ENCODE peak calls at places on chromosomes 11 and 22, in six cellular contexts. One of them, this sample, is unnamed.

GRCh38 chr11:119108151-119108856 is 1.2 kb downstream of the C2CD2L start:
- DNase-seq in heart right ventricle: no peak
- DNase-seq in NB4: peak; percentile 85
- DNase-seq in psoas muscle: no peak
- DNase-seq in left ventricle myocardium inferior: no peak
- DNase-seq in right lobe of liver: no peak
- DNase-seq in this sample: no peak

GRCh38 chr22:26406118-26406517 is 22.9 kb upstream of the ASPHD2 start:
- DNase-seq in heart right ventricle: no peak
- DNase-seq in NB4: no peak
- DNase-seq in psoas muscle: no peak
- DNase-seq in left ventricle myocardium inferior: no peak
- DNase-seq in right lobe of liver: no peak
- DNase-seq in this sample: no peak

GRCh38 chr11:8709002-8709672 is 26.5 kb downstream of the RPL27A start:
- DNase-seq in heart right ventricle: peak; percentile 80
- DNase-seq in NB4: no peak
- DNase-seq in psoas muscle: peak; percentile 89
- DNase-seq in left ventricle myocardium inferior: peak; percentile 88
- DNase-seq in right lobe of liver: peak; percentile 61
- DNase-seq in this sample: no peak

GRCh38 chr11:16874275-16874975 is 136.0 kb downstream of the C11orf58 start:
- DNase-seq in heart right ventricle: no peak
- DNase-seq in NB4: no peak
- DNase-seq in psoas muscle: no peak
- DNase-seq in left ventricle myocardium inferior: no peak
- DNase-seq in right lobe of liver: no peak
- DNase-seq in this sample: no peak

GRCh38 chr11:110527146-110527545 is 97.4 kb downstream of the FDX1 start:
- DNase-seq in heart right ventricle: no peak
- DNase-seq in NB4: no peak
- DNase-seq in psoas muscle: no peak
- DNase-seq in left ventricle myocardium inferior: no peak
- DNase-seq in right lobe of liver: no peak
- DNase-seq in this sample: no peak

GRCh38 chr11:11810764-11811726 is 30.7 kb upstream of the USP47 start:
- DNase-seq in heart right ventricle: no peak
- DNase-seq in NB4: no peak
- DNase-seq in psoas muscle: no peak
- DNase-seq in left ventricle myocardium inferior: no peak
- DNase-seq in right lobe of liver: no peak
- DNase-seq in this sample: no peak

GRCh38 chr11:36389811-36390210 is 93.7 kb downstream of the PRR5L start:
- DNase-seq in heart right ventricle: no peak
- DNase-seq in NB4: no peak
- DNase-seq in psoas muscle: no peak
- DNase-seq in left ventricle myocardium inferior: no peak
- DNase-seq in right lobe of liver: no peak
- DNase-seq in this sample: no peak

GRCh38 chr22:47274196-47274595 is 511.7 kb downstream of the TBC1D22A start:
- DNase-seq in heart right ventricle: no peak
- DNase-seq in NB4: no peak
- DNase-seq in psoas muscle: no peak
- DNase-seq in left ventricle myocardium inferior: no peak
- DNase-seq in right lobe of liver: no peak
- DNase-seq in this sample: no peak

GRCh38 chr22:25488244-25489020 is 76.0 kb upstream of the GRK3 start:
- DNase-seq in heart right ventricle: peak; percentile 71
- DNase-seq in NB4: peak; percentile 18
- DNase-seq in psoas muscle: peak; percentile 55
- DNase-seq in left ventricle myocardium inferior: peak; percentile 65
- DNase-seq in right lobe of liver: peak; percentile 79
- DNase-seq in this sample: no peak

GRCh38 chr11:47393163-47394049 is 15.0 kb upstream of the SLC39A13 start:
- DNase-seq in heart right ventricle: no peak
- DNase-seq in NB4: peak; percentile 87
- DNase-seq in psoas muscle: peak; percentile 58
- DNase-seq in left ventricle myocardium inferior: peak; percentile 47
- DNase-seq in right lobe of liver: peak; percentile 51
- DNase-seq in this sample: no peak

GRCh38 chr11:67136156-67136555 is 17.1 kb downstream of the KDM2A start:
- DNase-seq in heart right ventricle: no peak
- DNase-seq in NB4: no peak
- DNase-seq in psoas muscle: no peak
- DNase-seq in left ventricle myocardium inferior: no peak
- DNase-seq in right lobe of liver: no peak
- DNase-seq in this sample: no peak

GRCh38 chr22:40597541-40598453 is 38.7 kb downstream of the MRTFA start:
- DNase-seq in heart right ventricle: no peak
- DNase-seq in NB4: no peak
- DNase-seq in psoas muscle: no peak
- DNase-seq in left ventricle myocardium inferior: no peak
- DNase-seq in right lobe of liver: no peak
- DNase-seq in this sample: no peak

GRCh38 chr11:64237484-64237951 is 3.1 kb downstream of the VEGFB start:
- DNase-seq in heart right ventricle: no peak
- DNase-seq in NB4: no peak
- DNase-seq in psoas muscle: no peak
- DNase-seq in left ventricle myocardium inferior: no peak
- DNase-seq in right lobe of liver: peak; percentile 90
- DNase-seq in this sample: no peak

GRCh38 chr11:69297225-69297925 is 3.4 kb downstream of the MYEOV start:
- DNase-seq in heart right ventricle: peak; percentile 95
- DNase-seq in NB4: peak; percentile 99
- DNase-seq in psoas muscle: peak; percentile 95
- DNase-seq in left ventricle myocardium inferior: peak; percentile 94
- DNase-seq in right lobe of liver: peak; percentile 91
- DNase-seq in this sample: peak; percentile 51

GRCh38 chr22:42108848-42109247 is 18.3 kb upstream of the NDUFA6 start:
- DNase-seq in heart right ventricle: no peak
- DNase-seq in NB4: no peak
- DNase-seq in psoas muscle: no peak
- DNase-seq in left ventricle myocardium inferior: no peak
- DNase-seq in right lobe of liver: no peak
- DNase-seq in this sample: no peak

GRCh38 chr22:42111798-42112197 is 18.8 kb downstream of the CYP2D6 start:
- DNase-seq in heart right ventricle: no peak
- DNase-seq in NB4: no peak
- DNase-seq in psoas muscle: no peak
- DNase-seq in left ventricle myocardium inferior: no peak
- DNase-seq in right lobe of liver: no peak
- DNase-seq in this sample: no peak

GRCh38 chr22:42116848-42117424 is 13.7 kb downstream of the CYP2D6 start:
- DNase-seq in heart right ventricle: no peak
- DNase-seq in NB4: no peak
- DNase-seq in psoas muscle: peak; percentile 32
- DNase-seq in left ventricle myocardium inferior: no peak
- DNase-seq in right lobe of liver: peak; percentile 37
- DNase-seq in this sample: no peak

GRCh38 chr22:42114721-42115120 is 15.9 kb downstream of the CYP2D6 start:
- DNase-seq in heart right ventricle: no peak
- DNase-seq in NB4: peak; percentile 42
- DNase-seq in psoas muscle: no peak
- DNase-seq in left ventricle myocardium inferior: no peak
- DNase-seq in right lobe of liver: no peak
- DNase-seq in this sample: peak; percentile 43
- TF ChIP-seq CTCF in heart right ventricle: peak; percentile 41
- TF ChIP-seq CTCF in NB4: peak; percentile 36
- TF ChIP-seq CTCF in psoas muscle: peak; percentile 28
- TF ChIP-seq CTCF in left ventricle myocardium inferior: peak; percentile 45
- TF ChIP-seq CTCF in right lobe of liver: no peak
- TF ChIP-seq CTCF in this sample: peak; percentile 41

GRCh38 chr11:129992161-129992944 is 10.3 kb downstream of the PRDM10 start:
- DNase-seq in heart right ventricle: no peak
- DNase-seq in NB4: peak; percentile 81
- DNase-seq in psoas muscle: no peak
- DNase-seq in left ventricle myocardium inferior: no peak
- DNase-seq in right lobe of liver: peak; percentile 50
- DNase-seq in this sample: no peak
- TF ChIP-seq CTCF in heart right ventricle: peak; percentile 51
- TF ChIP-seq CTCF in NB4: peak; percentile 15
- TF ChIP-seq CTCF in psoas muscle: peak; percentile 28
- TF ChIP-seq CTCF in left ventricle myocardium inferior: peak; percentile 44
- TF ChIP-seq CTCF in right lobe of liver: peak; percentile 28
- TF ChIP-seq CTCF in this sample: no peak

GRCh38 chr22:20128902-20129746 is 2.5 kb upstream of the ZDHHC8 start:
- DNase-seq in heart right ventricle: no peak
- DNase-seq in NB4: peak; percentile 54
- DNase-seq in psoas muscle: no peak
- DNase-seq in left ventricle myocardium inferior: no peak
- DNase-seq in right lobe of liver: peak; percentile 65
- DNase-seq in this sample: peak; percentile 41
- TF ChIP-seq CTCF in heart right ventricle: peak; percentile 45
- TF ChIP-seq CTCF in NB4: peak; percentile 48
- TF ChIP-seq CTCF in psoas muscle: peak; percentile 40
- TF ChIP-seq CTCF in left ventricle myocardium inferior: peak; percentile 49
- TF ChIP-seq CTCF in right lobe of liver: peak; percentile 44
- TF ChIP-seq CTCF in this sample: peak; percentile 51

GRCh38 chr11:117910941-117911630 is 18.1 kb downstream of the TMPRSS13 start:
- DNase-seq in heart right ventricle: no peak
- DNase-seq in NB4: no peak
- DNase-seq in psoas muscle: no peak
- DNase-seq in left ventricle myocardium inferior: no peak
- DNase-seq in right lobe of liver: no peak
- DNase-seq in this sample: no peak
- TF ChIP-seq CTCF in heart right ventricle: no peak
- TF ChIP-seq CTCF in NB4: no peak
- TF ChIP-seq CTCF in psoas muscle: no peak
- TF ChIP-seq CTCF in left ventricle myocardium inferior: no peak
- TF ChIP-seq CTCF in right lobe of liver: no peak
- TF ChIP-seq CTCF in this sample: no peak

GRCh38 chr11:75073459-75074190 is 23.1 kb downstream of the OR2AT4 start:
- DNase-seq in heart right ventricle: no peak
- DNase-seq in NB4: no peak
- DNase-seq in psoas muscle: no peak
- DNase-seq in left ventricle myocardium inferior: no peak
- DNase-seq in right lobe of liver: no peak
- DNase-seq in this sample: no peak
- TF ChIP-seq CTCF in heart right ventricle: no peak
- TF ChIP-seq CTCF in NB4: peak; percentile 20
- TF ChIP-seq CTCF in psoas muscle: no peak
- TF ChIP-seq CTCF in left ventricle myocardium inferior: no peak
- TF ChIP-seq CTCF in right lobe of liver: no peak
- TF ChIP-seq CTCF in this sample: no peak

GRCh38 chr11:90656171-90656570 is 433.3 kb upstream of the CHORDC1 start:
- DNase-seq in heart right ventricle: no peak
- DNase-seq in NB4: no peak
- DNase-seq in psoas muscle: no peak
- DNase-seq in left ventricle myocardium inferior: no peak
- DNase-seq in right lobe of liver: no peak
- DNase-seq in this sample: no peak
- TF ChIP-seq CTCF in heart right ventricle: no peak
- TF ChIP-seq CTCF in NB4: no peak
- TF ChIP-seq CTCF in psoas muscle: no peak
- TF ChIP-seq CTCF in left ventricle myocardium inferior: no peak
- TF ChIP-seq CTCF in right lobe of liver: no peak
- TF ChIP-seq CTCF in this sample: no peak

DNA sequence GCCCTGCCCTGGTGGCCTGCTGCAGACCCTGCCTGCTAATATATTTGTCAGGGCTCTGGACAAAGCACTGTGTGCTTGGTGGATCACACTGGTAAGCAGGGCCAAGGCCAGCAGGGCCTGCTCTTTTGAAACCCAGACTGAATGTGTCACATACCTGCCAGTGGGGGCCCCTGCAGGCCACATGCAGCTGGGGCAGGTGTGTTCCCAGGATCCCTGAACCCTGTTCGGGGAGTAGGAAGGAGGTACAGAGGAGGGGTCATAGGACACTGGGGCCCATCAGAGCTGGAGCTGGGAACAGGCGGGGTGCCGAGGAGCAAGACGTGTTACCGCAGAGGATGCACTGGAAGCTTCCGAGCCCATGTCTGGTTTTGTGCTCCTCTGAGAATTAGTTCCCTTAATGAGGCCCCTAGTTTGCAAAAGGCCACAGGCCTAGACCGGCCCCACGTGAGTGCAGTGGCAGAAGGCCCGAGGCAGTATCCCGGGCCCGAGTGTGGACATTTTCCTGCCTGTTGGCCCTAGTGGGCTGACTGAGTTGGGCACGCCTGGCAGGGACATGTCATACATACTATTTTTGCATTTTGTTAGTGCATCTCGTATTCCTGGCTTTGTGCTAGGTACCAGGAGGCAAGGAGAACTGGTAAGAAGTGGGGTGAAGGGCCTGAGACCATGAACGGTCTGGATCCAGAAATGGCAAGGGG is 11.2 kb upstream of the ACR start:
- DNase-seq in heart right ventricle: no peak
- DNase-seq in NB4: peak; percentile 19
- DNase-seq in psoas muscle: no peak
- DNase-seq in left ventricle myocardium inferior: peak; percentile 2
- DNase-seq in right lobe of liver: no peak
- DNase-seq in this sample: no peak
- TF ChIP-seq CTCF in heart right ventricle: no peak
- TF ChIP-seq CTCF in NB4: no peak
- TF ChIP-seq CTCF in psoas muscle: no peak
- TF ChIP-seq CTCF in left ventricle myocardium inferior: no peak
- TF ChIP-seq CTCF in right lobe of liver: no peak
- TF ChIP-seq CTCF in this sample: no peak